ENCODE peak calls at places on chromosomes 2 and 18, in five cellular contexts. J is fibroblast of the aortic adventitia, N is ACHN, E is NCI-H2029 treated with DMSO at 0.1 percent for 48 hours, W is nephron progenitor cell. F is an unnamed sample.

GRCh38 chr2:30095402-30095801 is 51.4 kb upstream of the YPEL5 start:
- DNase-seq in E (no peak), N (no peak), W (no peak), J (no peak), F (no peak)

GRCh38 chr18:76997951-76998808 is 134.4 kb downstream of the MBP start:
- DNase-seq in N (no peak), E (no peak), J (no peak), W (no peak), F (no peak)

GRCh38 chr2:23904692-23905091 is 22.2 kb downstream of the ATAD2B start:
- DNase-seq in W (no peak), J (peak), N (peak), E (no peak), F (peak)

GRCh38 chr2:226963528-226963927 is 127.7 kb downstream of the RHBDD1 start:
- DNase-seq in N (peak), J (peak), E (no peak), W (no peak), F (peak)

GRCh38 chr2:37635359-37636208 is 35.9 kb downstream of the CDC42EP3 start:
- DNase-seq in J (peak), W (no peak), E (no peak), N (no peak), F (peak)

GRCh38 chr18:45639424-45639823 is 24.1 kb downstream of the SLC14A2 start:
- DNase-seq in W (no peak), J (no peak), E (no peak), N (peak), F (no peak)

GRCh38 chr2:233092446-233093438 is 32.6 kb downstream of the INPP5D start:
- DNase-seq in N (no peak), J (no peak), E (no peak), W (no peak), F (no peak)

GRCh38 chr2:135773917-135774316 is 32.3 kb downstream of the UBXN4 start:
- DNase-seq in J (peak), W (no peak), E (no peak), N (no peak), F (no peak)

GRCh38 chr2:25572638-25573037 is 100.7 kb downstream of the DTNB start:
- DNase-seq in J (peak), E (no peak), N (no peak), W (no peak), F (peak)

GRCh38 chr2:239874636-239875356 is 150.3 kb downstream of the NDUFA10 start:
- DNase-seq in J (no peak), W (no peak), E (no peak), N (no peak), F (no peak)

GRCh38 chr2:164560181-164560792 is 61.0 kb downstream of the GRB14 start:
- DNase-seq in W (peak), E (peak), N (peak), J (peak), F (peak)

GRCh38 chr18:7196421-7196820 is 34.5 kb upstream of the LRRC30 start:
- DNase-seq in J (no peak), N (no peak), W (no peak), E (no peak), F (no peak)

GRCh38 chr2:88880441-88880953 is 189.0 kb downstream of the RPIA start:
- DNase-seq in J (peak), E (peak), N (peak), W (peak), F (peak)

GRCh38 chr18:6382968-6383367 is 31.7 kb downstream of the L3MBTL4 start:
- DNase-seq in N (no peak), W (peak), J (no peak), E (no peak), F (no peak)

GRCh38 chr2:46144133-46144800 is 152.9 kb upstream of the EPAS1 start:
- DNase-seq in N (no peak), J (no peak), W (no peak), E (no peak), F (no peak)

GRCh38 chr2:203656522-203657287 is 49.7 kb upstream of the CD28 start:
- DNase-seq in E (no peak), W (no peak), J (peak), N (no peak), F (peak)

GRCh38 chr2:18898271-18898670 is 308.9 kb upstream of the NT5C1B start:
- DNase-seq in N (no peak), J (peak), W (no peak), E (no peak), F (no peak)

GRCh38 chr2:127516031-127516430 is 10.3 kb downstream of the IWS1 start:
- DNase-seq in N (no peak), W (no peak), E (peak), J (peak), F (peak)

F was measured in fibroblast of gingiva.